ENCODE peak calls at places on chromosomes 7 and 10, in four cellular contexts. S is trophoblast cell, L is neuronal stem cell, H is mesenchymal stem cell. X is an unnamed sample.

GRCh38 chr10:62826275-62826674 is 10.1 kb upstream of the EGR2 start:
- DNase-seq in S (no peak), L (no peak), H (no peak), X (no peak)

GRCh38 chr7:112091768-112092167 is 114.4 kb downstream of the DOCK4 start:
- DNase-seq in S (no peak), L (no peak), H (no peak), X (no peak)

GRCh38 chr7:116672596-116673503 is 854 bp downstream of the MET start:
- DNase-seq in S (peak), L (no peak), H (peak), X (peak)

GRCh38 chr7:134427896-134428295 is 31.0 kb downstream of the AKR1B1 start:
- DNase-seq in S (no peak), L (no peak), H (no peak), X (no peak)

GRCh38 chr10:128247576-128247975 is 121.4 kb upstream of the MKI67 start:
- DNase-seq in S (no peak), L (no peak), H (no peak), X (no peak)

GRCh38 chr7:41691286-41691966 is 11.5 kb downstream of the INHBA start:
- DNase-seq in S (no peak), L (no peak), H (no peak), X (no peak)

GRCh38 chr7:126529833-126530232 is 722.9 kb downstream of the GRM8 start:
- DNase-seq in S (no peak), L (no peak), H (no peak), X (no peak)

GRCh38 chr7:139855498-139856270 is 26.6 kb downstream of the TBXAS1 start:
- DNase-seq in S (peak), L (no peak), H (no peak), X (no peak)

GRCh38 chr10:46541017-46541661 is 15.3 kb downstream of the GPRIN2 start:
- DNase-seq in S (peak), L (peak), H (peak), X (peak)

GRCh38 chr10:43905502-43906236 is 257.0 kb upstream of the ZNF32 start:
- DNase-seq in S (no peak), L (no peak), H (peak), X (no peak)

GRCh38 chr10:6574777-6575176 is 5.3 kb downstream of the PRKCQ start:
- DNase-seq in S (no peak), L (no peak), H (no peak), X (no peak)

GRCh38 chr7:27099224-27099838 is 3.2 kb downstream of the HOXA2 start:
- DNase-seq in S (no peak), L (peak), H (peak), X (no peak)

GRCh38 chr7:143449793-143450192 is 6.5 kb downstream of the TAS2R60 start:
- DNase-seq in S (no peak), L (no peak), H (no peak), X (no peak)

GRCh38 chr10:114879541-114880158 is 58.1 kb downstream of the FHIP2A start:
- DNase-seq in S (peak), L (peak), H (peak), X (peak)

GRCh38 chr10:82377608-82378007 is 502.6 kb downstream of the NRG3 start:
- DNase-seq in S (peak), L (peak), H (peak), X (no peak)

GRCh38 chr7:24896031-24896433 is 83.9 kb downstream of the OSBPL3 start:
- DNase-seq in S (no peak), L (no peak), H (no peak), X (no peak)

GRCh38 chr10:131785121-131785460 is 115.7 kb upstream of the PPP2R2D start:
- DNase-seq in S (no peak), L (no peak), H (no peak), X (peak)

GRCh38 chr10:4767033-4767814 is 58.8 kb upstream of the AKR1E2 start:
- DNase-seq in S (peak), L (peak), H (peak), X (no peak)
- H3K14ac ChIP-seq in S (no peak), L (no peak), H (no peak), X (no peak)

GRCh38 chr10:132803595-132804210 is 17.8 kb upstream of the NKX6-2 start:
- DNase-seq in S (no peak), L (no peak), H (no peak), X (no peak)
- H2BK12ac ChIP-seq in S (no peak), L (no peak), H (no peak), X (no peak)

GRCh38 chr7:66667023-66667728 is 38.5 kb downstream of the KCTD7 start:
- DNase-seq in S (no peak), L (no peak), H (no peak), X (no peak)

GRCh38 chr7:66668112-66668511 is 39.4 kb downstream of the KCTD7 start:
- DNase-seq in S (no peak), L (no peak), H (no peak), X (no peak)

GRCh38 chr7:66666313-66666952 is 37.8 kb downstream of the KCTD7 start:
- DNase-seq in S (no peak), L (no peak), H (no peak), X (no peak)

GRCh38 chr7:66669088-66669487 is 40.4 kb downstream of the KCTD7 start:
- DNase-seq in S (no peak), L (no peak), H (no peak), X (no peak)

DNA sequence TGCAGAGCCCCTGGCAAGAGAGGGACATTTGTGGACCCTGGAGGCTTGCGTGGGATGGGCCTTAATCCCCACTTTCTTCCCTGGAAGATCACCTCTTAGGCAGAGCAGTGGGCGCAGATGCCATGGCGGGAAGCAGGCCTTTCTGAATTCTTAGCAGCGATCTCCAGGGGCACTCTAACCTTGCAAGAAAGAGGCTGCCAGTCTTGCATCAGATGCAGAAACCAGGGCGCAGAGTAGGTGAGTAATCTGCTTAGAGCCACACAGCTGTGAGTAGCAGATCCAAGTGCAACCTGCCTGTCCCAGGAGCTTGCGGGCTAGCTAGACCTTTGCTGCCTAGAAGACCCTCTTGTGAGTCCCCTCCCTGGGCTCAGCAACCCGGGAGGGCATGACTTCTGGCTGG is 40.0 kb downstream of the KCTD7 start:
- DNase-seq in S (no peak), L (no peak), H (no peak), X (no peak)
- H3K14ac ChIP-seq in S (no peak), L (no peak), H (no peak), X (no peak)

GRCh38 chr10:3890602-3891352 is 105.8 kb upstream of the KLF6 start:
- DNase-seq in S (peak), L (no peak), H (no peak), X (no peak)

GRCh38 chr10:3893904-3894563 is 109.0 kb upstream of the KLF6 start:
- DNase-seq in S (peak), L (no peak), H (peak), X (no peak)

GRCh38 chr10:3893102-3893473 is 108.1 kb upstream of the KLF6 start:
- DNase-seq in S (no peak), L (no peak), H (no peak), X (no peak)

GRCh38 chr10:3891396-3891795 is 106.4 kb upstream of the KLF6 start:
- DNase-seq in S (peak), L (no peak), H (no peak), X (no peak)

DNA sequence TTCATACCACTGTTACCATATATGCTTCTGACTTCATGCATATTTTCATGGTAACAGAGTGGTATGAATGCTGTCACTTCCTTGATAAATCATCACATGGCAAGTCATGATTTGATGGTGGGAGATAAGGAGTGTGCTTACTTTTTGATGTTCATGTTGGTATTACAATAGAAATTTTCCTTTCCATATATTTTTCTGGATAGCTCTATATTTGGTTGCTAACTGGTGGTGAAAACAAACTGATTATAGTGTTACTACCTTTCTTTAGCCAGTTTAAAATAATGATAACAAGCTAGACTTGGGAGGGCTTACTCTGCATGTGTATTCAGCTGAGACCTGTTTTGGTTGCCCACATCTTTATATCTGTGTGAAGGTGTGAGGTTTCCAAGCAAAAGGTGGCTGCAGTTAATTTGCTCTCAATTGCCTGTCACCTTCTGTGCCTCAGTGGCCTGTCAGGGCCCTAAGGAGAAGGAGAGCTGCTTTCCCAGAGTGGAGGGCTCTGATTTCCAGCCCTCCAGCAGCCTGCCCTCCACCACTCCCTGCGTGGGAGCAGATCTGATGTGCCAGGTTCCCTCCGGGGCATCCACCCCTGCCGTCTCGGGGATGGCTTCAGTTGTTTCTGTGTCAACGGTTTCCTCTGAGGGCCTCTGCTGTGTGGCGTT is 107.6 kb upstream of the KLF6 start:
- DNase-seq in S (peak), L (no peak), H (peak), X (no peak)
- H2BK12ac ChIP-seq in S (peak), L (no peak), H (peak), X (no peak)

DNA sequence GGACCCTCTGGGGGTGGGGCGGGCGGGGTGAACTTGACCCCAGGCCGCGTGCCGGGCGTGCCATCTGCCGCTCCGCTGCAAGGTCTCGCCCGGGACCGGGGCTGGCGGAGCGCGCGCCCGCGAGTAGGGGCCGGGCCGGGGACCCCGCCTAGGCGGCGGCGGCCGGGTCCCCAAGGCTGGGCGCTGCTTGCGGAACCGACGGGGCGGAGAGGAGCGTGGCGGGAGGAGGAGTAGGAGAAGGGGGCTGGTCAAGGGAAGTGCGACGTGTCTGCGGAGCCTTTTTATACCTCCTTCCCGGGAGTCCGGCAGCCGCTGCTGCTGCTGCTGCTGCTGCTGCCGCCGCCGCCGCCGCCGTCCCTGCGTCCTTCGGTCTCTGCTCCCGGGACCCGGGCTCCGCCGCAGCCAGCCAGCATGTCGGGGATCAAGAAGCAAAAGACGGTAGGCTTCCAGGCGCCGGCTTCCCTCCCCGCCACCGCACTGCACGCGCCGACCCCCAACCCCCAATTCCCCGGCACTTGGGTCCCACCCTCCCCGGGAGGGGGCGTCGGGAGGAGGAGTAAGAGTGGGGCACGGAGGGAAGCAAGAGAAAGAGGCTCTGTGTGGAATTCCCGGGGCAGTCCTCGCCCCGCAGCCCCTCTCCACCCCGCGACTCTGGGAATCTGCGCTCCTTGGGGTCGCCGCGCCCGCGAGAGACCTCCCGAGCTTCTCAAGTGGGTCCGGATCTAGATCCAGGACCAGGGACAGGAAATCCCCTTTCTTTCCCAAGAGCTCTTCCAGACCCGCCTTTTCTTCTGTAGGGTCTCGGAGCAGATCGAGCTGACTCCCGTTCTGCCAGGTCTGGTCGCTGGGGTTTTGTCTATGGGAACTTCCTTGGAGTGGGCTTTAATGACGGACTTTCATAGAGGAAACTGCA is at the start of gene PAPSS2:
- DNase-seq in S (peak), L (peak), H (peak), X (peak)
- H3K14ac ChIP-seq in S (peak), L (no peak), H (no peak), X (peak)